ENCODE peak calls at places on chromosomes 12 and 14, in seven cellular contexts. K, O, L, B, T, F and J are unnamed samples.

GRCh38 chr12:68587448-68587873 is 23.2 kb upstream of the RAP1B start:
- DNase-seq in B (no peak), K (no peak), T (peak; percentile 68), O (no peak), L (no peak), F (no peak), J (no peak)

GRCh38 chr12:41212625-41213024 is 24.5 kb downstream of the PDZRN4 start:
- DNase-seq in F (no peak), B (no peak), K (no peak), O (no peak), T (no peak), L (no peak), J (no peak)

GRCh38 chr14:82796081-82796480 is 1262.4 kb upstream of the SEL1L start:
- DNase-seq in F (no peak), T (no peak), O (no peak), L (no peak), K (peak; percentile 51), B (no peak), J (no peak)

GRCh38 chr12:42372154-42372791 is 46.3 kb downstream of the PPHLN1 start:
- DNase-seq in B (peak; percentile 8), O (no peak), T (peak; percentile 72), K (no peak), L (no peak), F (no peak), J (no peak)

GRCh38 chr14:95234426-95234825 is 77.1 kb upstream of the DICER1 start:
- DNase-seq in K (no peak), O (no peak), B (no peak), L (no peak), T (no peak), F (no peak), J (no peak)

GRCh38 chr12:65566776-65567175 is 257.5 kb upstream of the HMGA2 start:
- DNase-seq in F (no peak), L (no peak), T (no peak), O (no peak), B (no peak), K (no peak), J (no peak)

GRCh38 chr12:47085815-47086252 is 6.1 kb upstream of the AMIGO2 start:
- DNase-seq in K (no peak), O (no peak), B (peak; percentile 38), T (peak; percentile 40), L (no peak), F (no peak), J (no peak)

GRCh38 chr14:50741571-50741970 is 73.5 kb upstream of the SAV1 start:
- DNase-seq in O (no peak), L (no peak), T (no peak), K (no peak), F (no peak), B (no peak), J (no peak)

GRCh38 chr14:99872786-99873440 is 79.7 kb downstream of the EML1 start:
- DNase-seq in K (no peak), F (no peak), T (no peak), B (peak; percentile 6), O (no peak), L (no peak), J (no peak)

GRCh38 chr12:121861549-121862254 is 3.0 kb upstream of the HPD start:
- DNase-seq in K (no peak), L (no peak), B (no peak), F (no peak), T (no peak), O (no peak), J (no peak)

GRCh38 chr12:124194521-124195225 is 100.2 kb upstream of the RFLNA start:
- DNase-seq in L (no peak), O (peak; percentile 41), B (no peak), T (no peak), F (no peak), K (no peak), J (no peak)

GRCh38 chr14:59595071-59595470 is 18.5 kb upstream of the CCDC175 start:
- DNase-seq in L (no peak), O (no peak), B (no peak), K (no peak), T (no peak), F (no peak), J (no peak)